ENCODE peak calls at places on chromosome 12, in four cellular contexts. L, V, Q and N are unnamed samples.
A peak's percentile ranks its signal among the peaks of the same experiment; 100 is the strongest.

GRCh38 chr12:1830981-1831930 is 10.9 kb downstream of the LRTM2 start:
- DNase-seq in V (peak; percentile 64), L (no peak), Q (peak; percentile 55), N (no peak)

GRCh38 chr12:10720974-10721565 is 2.1 kb downstream of the YBX3 start:
- DNase-seq in Q (no peak), L (no peak), V (no peak), N (no peak)

GRCh38 chr12:27592548-27592947 is 68.5 kb downstream of the PPFIBP1 start:
- DNase-seq in L (no peak), Q (no peak), V (no peak), N (peak; percentile 21)

GRCh38 chr12:40971911-40972310 is 216.2 kb upstream of the PDZRN4 start:
- DNase-seq in L (no peak), V (no peak), Q (no peak), N (no peak)

GRCh38 chr12:131137836-131138637 is 184.3 kb downstream of the ADGRD1 start:
- DNase-seq in V (peak; percentile 23), L (no peak), Q (no peak), N (no peak)

GRCh38 chr12:13390381-13390856 is 193.9 kb downstream of the EMP1 start:
- DNase-seq in Q (no peak), V (no peak), L (no peak), N (no peak)

GRCh38 chr12:91965781-91966180 is 179.9 kb downstream of the BTG1 start:
- DNase-seq in L (no peak), Q (no peak), V (no peak), N (no peak)

GRCh38 chr12:100110276-100110675 is 32.4 kb downstream of the BLTP3B start:
- DNase-seq in L (no peak), Q (no peak), V (no peak), N (no peak)

GRCh38 chr12:34398366-34398705 is 376.0 kb downstream of the ALG10 start:
- DNase-seq in Q (no peak), V (peak; percentile 1), L (no peak), N (no peak)

GRCh38 chr12:15538881-15539280 is 216.6 kb downstream of the PTPRO start:
- DNase-seq in Q (no peak), V (no peak), L (no peak), N (no peak)
- TF ChIP-seq FOXK2 in Q (no peak), V (no peak), L (no peak), N (no peak)

GRCh38 chr12:104569348-104570173 is 112.8 kb downstream of the CHST11 start:
- DNase-seq in V (no peak), L (no peak), Q (no peak), N (peak; percentile 88)
- TF ChIP-seq FOXK2 in V (no peak), L (no peak), Q (no peak), N (no peak)

DNA sequence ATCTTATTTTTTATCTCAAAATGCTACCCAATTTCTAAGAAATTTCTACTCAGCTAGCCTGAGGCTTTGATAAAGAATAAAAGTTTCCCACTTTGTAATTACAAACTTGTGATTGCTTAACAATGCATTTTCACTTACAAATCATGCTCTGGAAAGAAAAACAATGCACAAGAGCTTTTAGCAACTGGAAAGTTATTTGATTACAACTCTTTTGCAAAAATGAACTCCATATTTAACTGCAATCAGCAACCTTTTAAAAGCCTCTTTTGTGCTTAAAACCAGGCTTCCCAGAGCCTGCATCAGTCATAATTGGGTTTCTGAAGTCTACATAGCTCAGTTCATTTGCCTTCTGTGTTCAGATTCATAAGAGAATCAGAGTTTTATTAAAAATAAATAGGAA is 395.2 kb downstream of the PAWR start:
- DNase-seq in Q (no peak), L (no peak), V (no peak), N (no peak)
- TF ChIP-seq FOXK2 in Q (no peak), L (no peak), V (no peak), N (no peak)

GRCh38 chr12:14960548-14961465 is 594 bp downstream of the ARHGDIB start:
- DNase-seq in L (no peak), Q (no peak), V (no peak), N (no peak)
- TF ChIP-seq FOXK2 in L (no peak), Q (no peak), V (no peak), N (no peak)

DNA sequence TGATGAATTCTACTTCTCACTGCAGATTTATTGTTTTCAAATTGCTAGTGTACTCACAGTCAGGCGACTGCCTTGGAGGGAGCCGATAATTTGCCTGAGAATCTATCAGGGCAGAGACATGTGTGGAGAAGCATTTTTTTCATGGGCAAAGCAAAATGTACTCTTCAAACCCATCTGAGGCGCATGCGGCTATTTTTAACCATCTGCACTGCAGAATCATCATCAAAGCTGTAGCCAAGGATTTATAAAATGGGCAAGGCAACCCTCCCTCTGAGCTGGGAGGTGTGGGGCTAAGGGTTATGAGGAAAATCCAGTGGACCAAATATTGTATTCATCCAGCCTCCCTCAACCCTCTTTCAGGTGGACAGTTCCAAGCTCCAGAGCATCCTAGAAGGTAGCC is 37.7 kb downstream of the BEST3 start:
- DNase-seq in V (no peak), L (no peak), Q (no peak), N (no peak)
- TF ChIP-seq FOXK2 in V (no peak), L (no peak), Q (no peak), N (no peak)

DNA sequence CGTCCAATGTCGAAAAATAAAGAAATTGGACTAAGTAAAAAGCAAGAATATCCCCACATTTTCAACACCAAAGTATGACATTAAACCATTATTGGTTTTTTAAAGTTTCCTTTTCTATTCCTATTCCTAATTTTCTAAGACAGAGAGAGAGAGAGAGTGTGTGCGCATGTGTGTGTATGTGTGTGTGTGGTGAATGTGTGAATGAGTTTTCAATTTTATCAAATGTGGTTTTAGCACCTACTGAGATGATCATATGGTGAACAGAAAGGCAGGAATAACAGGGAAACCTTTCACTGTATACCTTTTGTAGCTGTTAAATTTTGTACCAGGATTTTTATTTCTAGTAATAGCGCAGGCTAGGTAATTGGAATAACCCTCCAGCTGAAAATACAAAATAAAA is 80.4 kb upstream of the RAP1B start:
- DNase-seq in V (no peak), L (no peak), Q (no peak), N (no peak)
- TF ChIP-seq FOXK2 in V (no peak), L (no peak), Q (no peak), N (no peak)

DNA sequence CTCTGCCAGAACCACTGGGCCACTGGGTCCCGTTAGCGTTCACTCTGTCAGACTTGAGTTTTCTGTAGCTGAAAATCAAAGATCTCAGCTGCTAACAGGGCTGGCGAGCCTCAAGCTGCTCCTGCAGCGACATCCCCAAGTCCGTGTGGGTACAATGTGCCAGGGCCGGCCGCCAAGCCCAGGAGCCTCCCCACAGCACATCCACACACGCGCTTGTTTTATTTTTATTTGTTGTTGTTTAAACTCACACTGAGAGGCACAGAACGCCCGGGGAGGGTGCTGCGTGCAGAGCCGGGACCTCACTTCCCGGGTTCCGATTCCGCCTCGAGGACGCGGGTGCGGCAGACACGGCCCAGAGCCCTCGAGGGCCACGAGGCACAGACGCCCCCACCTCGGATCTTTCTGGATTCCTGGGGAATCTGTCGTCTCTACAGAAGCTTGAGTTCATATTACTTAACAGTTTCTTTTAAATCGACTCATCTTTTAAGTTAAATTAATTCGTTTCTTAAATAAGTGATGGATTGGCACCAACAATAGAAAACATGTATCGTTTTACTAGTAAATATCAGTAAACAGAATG is 9.3 kb downstream of the GALNT9 start:
- DNase-seq in Q (no peak), V (no peak), L (no peak), N (no peak)
- TF ChIP-seq FOXK2 in Q (no peak), V (no peak), L (no peak), N (no peak)